ENCODE peak calls at places on chromosomes 5 and 9, in five cellular contexts. A is stimulated activated CD4-positive, alpha-beta T cell treated with anti-CD3 and anti-CD28 coated beads, Interleukin-15, amount 100 ng/mL, for 1 hour; F is GM04503; H is HT-29; D is breast epithelium. B is an unnamed sample.

GRCh38 chr5:75617746-75618352 is 6.6 kb downstream of the ANKDD1B start:
- DNase-seq in A (no peak), F (no peak), H (no peak), D (no peak), B (no peak)

GRCh38 chr5:151408633-151409243 is 38.7 kb upstream of the SLC36A1 start:
- DNase-seq in A (no peak), F (no peak), H (no peak), D (no peak), B (no peak)

GRCh38 chr9:130770093-130770492 is 65.0 kb upstream of the ABL1 start:
- DNase-seq in A (no peak), F (no peak), H (no peak), D (no peak), B (no peak)

GRCh38 chr9:116279230-116279629 is 125.6 kb downstream of the PAPPA start:
- DNase-seq in A (no peak), F (no peak), H (no peak), D (no peak), B (no peak)

GRCh38 chr5:110441035-110441434 is 285.4 kb downstream of the TMEM232 start:
- DNase-seq in A (no peak), F (peak; percentile 8), H (peak; percentile 47), D (no peak), B (no peak)

GRCh38 chr9:131762356-131762932 is 22.6 kb upstream of the RAPGEF1 start:
- DNase-seq in A (peak; percentile 75), F (no peak), H (peak; percentile 75), D (peak; percentile 47), B (no peak)

GRCh38 chr5:93892481-93892880 is 151.1 kb upstream of the POU5F2 start:
- DNase-seq in A (no peak), F (no peak), H (no peak), D (no peak), B (no peak)

GRCh38 chr9:14303110-14303509 is 10.8 kb downstream of the NFIB start:
- DNase-seq in A (no peak), F (no peak), H (no peak), D (no peak), B (no peak)

GRCh38 chr9:85859751-85860150 is 81.2 kb upstream of the NAA35 start:
- DNase-seq in A (no peak), F (no peak), H (no peak), D (no peak), B (no peak)

GRCh38 chr5:150320048-150320555 is 17.4 kb upstream of the ARSI start:
- DNase-seq in A (no peak), F (peak; percentile 95), H (no peak), D (peak; percentile 88), B (peak; percentile 28)

GRCh38 chr5:71932649-71933338 is 174.5 kb upstream of the MAP1B start:
- DNase-seq in A (no peak), F (peak; percentile 18), H (peak; percentile 88), D (no peak), B (peak; percentile 83)

GRCh38 chr5:174560861-174561260 is 163.5 kb upstream of the MSX2 start:
- DNase-seq in A (no peak), F (no peak), H (no peak), D (no peak), B (no peak)